ENCODE peak calls at places on chromosome 12, in nine cellular contexts. C is astrocyte of the hippocampus; Z is GM23338; V is NCI-H1436 treated with DMSO at 0.1 percent for 48 hours; I is naive thymus-derived CD4-positive, alpha-beta T cell; P is endodermal cell; E is stimulated activated CD4-positive, alpha-beta T cell treated with anti-CD3 and anti-CD28 coated beads, Interleukin-15, amount 100 ng/mL, for 48 hours; M is NCI-H1092 treated with DMSO at 0.1 percent for 48 hours; O is T47D. L is an unnamed sample.

GRCh38 chr12:131487379-131488129 is 223.3 kb upstream of the SFSWAP start:
- DNase-seq in C (peak), P (no peak), I (no peak), E (no peak), M (peak), O (peak), Z (no peak), V (no peak), L (no peak)

GRCh38 chr12:115402443-115403170 is 718.6 kb upstream of the TBX3 start:
- DNase-seq in E (no peak), C (no peak), M (no peak), P (no peak), V (no peak), O (no peak), Z (no peak), I (no peak), L (no peak)

GRCh38 chr12:93202688-93203087 is 175.0 kb upstream of the NUDT4 start:
- DNase-seq in P (no peak), C (no peak), M (no peak), E (no peak), I (no peak), V (no peak), Z (no peak), O (no peak), L (no peak)

GRCh38 chr12:9134981-9135628 is 19.4 kb upstream of the A2M start:
- DNase-seq in V (no peak), Z (peak), C (no peak), M (no peak), E (peak), I (no peak), O (peak), P (peak), L (peak)

GRCh38 chr12:121812921-121813896 is 9.4 kb downstream of the SETD1B start:
- DNase-seq in O (no peak), C (no peak), P (no peak), V (no peak), E (no peak), I (no peak), Z (no peak), M (no peak), L (peak)

GRCh38 chr12:18217981-18218380 is 43.3 kb upstream of the PIK3C2G start:
- DNase-seq in P (no peak), C (peak), I (no peak), M (no peak), E (no peak), Z (no peak), V (no peak), O (no peak), L (no peak)

GRCh38 chr12:113163030-113163360 is 13.5 kb downstream of the CFAP73 start:
- DNase-seq in Z (no peak), V (no peak), O (no peak), E (no peak), P (peak), I (no peak), C (no peak), M (no peak), L (no peak)

GRCh38 chr12:40819427-40820108 is 127.3 kb downstream of the CNTN1 start:
- DNase-seq in I (no peak), E (no peak), O (peak), V (no peak), C (no peak), M (no peak), Z (peak), P (peak), L (no peak)

GRCh38 chr12:402127-402456 is 648 bp downstream of the CCDC77 start:
- DNase-seq in M (no peak), E (no peak), O (peak), C (peak), V (no peak), P (peak), Z (peak), I (no peak), L (peak)

GRCh38 chr12:92786045-92786444 is 83.3 kb downstream of the PLEKHG7 start:
- DNase-seq in C (no peak), Z (no peak), E (no peak), I (no peak), V (no peak), P (no peak), O (no peak), M (no peak), L (peak)

GRCh38 chr12:126389961-126390360 is 1324.7 kb downstream of the AACS start:
- DNase-seq in V (no peak), M (no peak), Z (no peak), E (no peak), C (peak), I (no peak), O (no peak), P (no peak), L (no peak)

L was measured in cardiac fibroblast.